ENCODE peak calls at places on chromosome X, in nine cellular contexts. D, J, O, S, H, W, E, K and P are unnamed samples.
A peak's percentile ranks its signal among the peaks of the same experiment; 100 is the strongest.

GRCh38 chrX:63657821-63658220 is 127.2 kb downstream of the ARHGEF9 start:
- DNase-seq in J (no peak), W (no peak), E (peak; percentile 87), D (peak; percentile 63), S (no peak), O (peak; percentile 0), K (peak; percentile 88), H (no peak), P (peak; percentile 87)

GRCh38 chrX:103685396-103685795 is 1.1 kb downstream of the MORF4L2 start:
- DNase-seq in H (no peak), O (no peak), D (no peak), J (no peak), S (peak; percentile 3), E (no peak), K (no peak), W (no peak), P (no peak)

GRCh38 chrX:113973706-113974105 is 610.2 kb upstream of the HTR2C start:
- DNase-seq in H (no peak), D (no peak), E (no peak), S (no peak), W (no peak), O (no peak), J (no peak), K (no peak), P (no peak)

GRCh38 chrX:30278365-30278764 is 30.8 kb downstream of the NR0B1 start:
- DNase-seq in K (no peak), J (peak; percentile 59), H (no peak), E (peak; percentile 42), O (no peak), W (no peak), D (peak; percentile 47), S (no peak), P (no peak)

GRCh38 chrX:132622130-132622529 is 133.3 kb upstream of the MBNL3 start:
- DNase-seq in K (no peak), H (no peak), J (no peak), D (peak; percentile 51), O (peak; percentile 8), S (no peak), W (no peak), E (peak; percentile 71), P (peak; percentile 37)

GRCh38 chrX:75155830-75156525 is at the start of gene ABCB7:
- DNase-seq in S (peak; percentile 77), W (peak; percentile 69), D (peak; percentile 55), O (peak; percentile 35), E (peak; percentile 76), K (peak; percentile 68), J (peak; percentile 63), H (peak; percentile 63), P (peak; percentile 60)

GRCh38 chrX:105063743-105064142 is 156.8 kb downstream of the TEX13A start:
- DNase-seq in E (no peak), K (no peak), W (no peak), J (no peak), D (no peak), S (no peak), O (no peak), H (no peak), P (no peak)

GRCh38 chrX:150429577-150429976 is 66.5 kb downstream of the MAMLD1 start:
- DNase-seq in O (no peak), W (no peak), E (peak; percentile 63), D (peak; percentile 87), S (no peak), J (no peak), K (no peak), H (no peak), P (no peak)

GRCh38 chrX:131881194-131881593 is 141.9 kb upstream of the STK26 start:
- DNase-seq in K (no peak), E (no peak), W (no peak), D (no peak), J (no peak), S (no peak), H (no peak), O (no peak), P (no peak)

GRCh38 chrX:19514791-19515614 is at the start of gene MAP3K15:
- DNase-seq in J (peak; percentile 58), O (no peak), S (no peak), K (peak; percentile 60), E (peak; percentile 9), W (peak; percentile 3), H (peak; percentile 4), D (no peak), P (no peak)

GRCh38 chrX:38882894-38883620 is 81.8 kb downstream of the MID1IP1 start:
- DNase-seq in E (peak; percentile 95), K (no peak), H (no peak), O (peak; percentile 48), D (peak; percentile 94), W (no peak), J (no peak), S (peak; percentile 53), P (peak; percentile 56)

GRCh38 chrX:127558811-127559210 is 493.4 kb downstream of the ACTRT1 start:
- DNase-seq in W (no peak), O (no peak), H (no peak), J (no peak), S (no peak), E (no peak), D (no peak), K (no peak), P (no peak)

GRCh38 chrX:135425026-135425425 is 3.3 kb downstream of the SMIM10L2A start:
- DNase-seq in K (no peak), D (no peak), E (no peak), O (no peak), H (no peak), W (no peak), J (peak; percentile 25), S (no peak), P (no peak)

GRCh38 chrX:118199997-118200396 is 83.4 kb upstream of the KLHL13 start:
- DNase-seq in H (no peak), E (no peak), D (no peak), O (no peak), J (no peak), W (no peak), K (no peak), S (no peak), P (no peak)

GRCh38 chrX:12771445-12772069 is 19.7 kb upstream of the PRPS2 start:
- DNase-seq in S (peak; percentile 45), W (peak; percentile 56), J (peak; percentile 40), H (peak; percentile 73), K (no peak), D (no peak), O (peak; percentile 44), E (peak; percentile 19), P (no peak)

GRCh38 chrX:24956828-24957227 is 58.9 kb downstream of the ARX start:
- DNase-seq in D (peak; percentile 21), W (no peak), K (no peak), J (no peak), O (no peak), S (no peak), E (peak; percentile 23), H (no peak), P (no peak)

GRCh38 chrX:107677501-107677901 is 49.2 kb downstream of the PRPS1 start:
- DNase-seq in H (no peak), S (no peak), J (no peak), W (no peak), K (peak; percentile 77), D (peak; percentile 35), E (peak; percentile 47), O (no peak), P (peak; percentile 43)
- H3K4me3 ChIP-seq in H (no peak overlapping the region), S (peak overlapping the region; percentile 88), J (no peak overlapping the region), W (peak overlapping the region; percentile 53), K (peak overlapping the region; percentile 39), D (no peak overlapping the region), E (peak overlapping the region; percentile 37), O (peak overlapping the region; percentile 67), P (peak overlapping the region; percentile 39)

DNA sequence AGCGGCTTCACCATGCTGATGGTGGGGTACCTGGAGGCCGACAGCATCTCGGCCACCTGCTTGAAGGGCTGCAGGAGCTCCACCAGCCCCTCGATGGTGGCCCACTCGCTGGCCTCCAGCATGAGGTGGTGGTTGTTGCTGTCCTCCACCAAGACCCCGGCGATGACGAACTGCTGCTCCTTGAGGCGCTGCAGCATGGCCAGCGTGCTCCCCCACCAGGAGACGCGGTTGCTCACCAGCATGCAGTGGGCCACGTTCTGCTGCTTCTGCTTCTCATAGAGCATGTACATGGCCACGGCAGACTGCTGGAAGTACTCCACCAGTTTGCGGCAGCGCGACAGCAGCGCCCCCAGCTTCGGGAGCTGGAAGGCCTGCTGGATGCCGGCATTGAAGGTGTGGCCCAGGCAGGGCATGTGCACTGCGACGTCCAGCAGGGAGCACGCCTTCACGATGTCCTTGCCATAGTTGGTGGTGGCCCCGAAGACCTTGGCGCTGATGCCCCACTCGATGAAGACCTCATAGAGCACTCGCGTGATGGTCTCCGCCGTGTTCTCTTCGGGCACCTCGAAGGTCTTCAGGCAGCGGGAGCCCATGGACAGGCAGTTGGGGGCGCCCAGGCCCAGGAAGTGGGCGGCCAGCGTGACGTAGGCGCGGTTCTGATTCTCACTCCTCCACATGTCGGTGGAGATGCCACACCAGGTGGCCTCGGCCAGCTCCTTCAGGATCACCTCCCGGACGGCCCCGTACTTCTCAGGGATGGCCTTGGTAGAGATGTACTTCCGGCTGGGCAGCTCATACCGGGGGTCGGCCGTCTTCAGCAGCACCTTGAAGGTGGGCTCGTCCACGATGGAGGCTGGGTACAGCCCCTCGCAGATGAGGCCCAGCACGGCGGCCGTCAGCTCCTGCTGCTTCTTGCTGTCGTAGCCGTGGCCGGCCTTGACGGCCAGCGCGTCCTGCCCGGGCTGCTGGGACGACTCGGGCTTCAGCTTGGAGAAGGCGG is 11.0 kb downstream of the DHRSX start:
- DNase-seq in H (no peak), E (no peak), D (no peak), S (no peak), O (no peak), K (no peak), W (no peak), J (no peak), P (no peak)
- H3K36me3 ChIP-seq in H (peaks cover 14% of the 10 kb centered on the region), E (peaks cover 18% of the 10 kb centered on the region), D (peaks cover 15% of the 10 kb centered on the region), S (peaks cover 57% of the 10 kb centered on the region), O (no peaks in the 10 kb centered on the region), K (peaks cover 43% of the 10 kb centered on the region), W (no peaks in the 10 kb centered on the region), J (no peaks in the 10 kb centered on the region), P (peaks cover 52% of the 10 kb centered on the region)

GRCh38 chrX:17656556-17656955 is 80.7 kb upstream of the SCML1 start:
- DNase-seq in D (no peak), W (no peak), E (no peak), O (no peak), J (no peak), H (no peak), S (no peak), K (no peak), P (no peak)

GRCh38 chrX:17655232-17656034 is 81.9 kb upstream of the SCML1 start:
- DNase-seq in S (no peak), E (peak; percentile 32), D (no peak), O (no peak), H (no peak), W (no peak), K (no peak), J (no peak), P (no peak)

GRCh38 chrX:17654116-17654515 is 83.2 kb upstream of the SCML1 start:
- DNase-seq in E (no peak), K (no peak), S (no peak), W (peak; percentile 17), D (no peak), O (no peak), J (no peak), H (peak; percentile 25), P (no peak)

GRCh38 chrX:17656035-17656418 is 81.3 kb upstream of the SCML1 start:
- DNase-seq in H (no peak), S (no peak), K (no peak), E (no peak), J (no peak), W (no peak), O (no peak), D (no peak), P (no peak)
- H3K4me3 ChIP-seq in H (peak overlapping the region; percentile 47), S (no peak overlapping the region), K (peak overlapping the region; percentile 53), E (no peak overlapping the region), J (no peak overlapping the region), W (peak overlapping the region; percentile 39), O (no peak overlapping the region), D (no peak overlapping the region), P (no peak overlapping the region)

GRCh38 chrX:140177821-140178220 is 212.5 kb upstream of the CXorf66 start:
- DNase-seq in E (peak; percentile 9), K (no peak), J (no peak), W (no peak), D (no peak), H (no peak), S (no peak), O (no peak), P (no peak)
- H3K36me3 ChIP-seq in E (no peaks in the 10 kb centered on the region), K (no peaks in the 10 kb centered on the region), J (no peaks in the 10 kb centered on the region), W (no peaks in the 10 kb centered on the region), D (no peaks in the 10 kb centered on the region), H (no peaks in the 10 kb centered on the region), S (no peaks in the 10 kb centered on the region), O (no peaks in the 10 kb centered on the region), P (no peaks in the 10 kb centered on the region)